ENCODE peak calls at places on chromosomes 7 and 10, in seven cellular contexts. X is SK-N-SH, G is GM12878, S is HCT116, O is H1, K is K562, B is HepG2. J is an unnamed sample.

GRCh38 chr10:33306756-33307519 is 27.5 kb downstream of the NRP1 start:
- DNase-seq in X (no peak), G (no peak), S (no peak), O (no peak), K (no peak), B (peak; percentile 77), J (no peak)

GRCh38 chr7:30184804-30185487 is 50.2 kb downstream of the MTURN start:
- DNase-seq in X (no peak), G (no peak), S (no peak), O (no peak), K (no peak), B (no peak), J (peak; percentile 69)

GRCh38 chr10:12872577-12872976 is 128.9 kb downstream of the CCDC3 start:
- DNase-seq in X (no peak), G (no peak), S (no peak), O (no peak), K (no peak), B (no peak), J (no peak)

GRCh38 chr10:128268015-128268722 is 141.9 kb upstream of the MKI67 start:
- DNase-seq in X (peak; percentile 87), G (no peak), S (peak; percentile 31), O (peak; percentile 85), K (peak; percentile 38), B (peak; percentile 33), J (peak; percentile 19)

GRCh38 chr7:2541291-2542010 is 13.9 kb downstream of the BRAT1 start:
- DNase-seq in X (peak; percentile 39), G (no peak), S (no peak), O (no peak), K (no peak), B (no peak), J (no peak)

GRCh38 chr10:35423505-35424306 is 87.4 kb downstream of the CCNY start:
- DNase-seq in X (no peak), G (no peak), S (no peak), O (no peak), K (no peak), B (no peak), J (no peak)

GRCh38 chr10:61779950-61780659 is 117.4 kb downstream of the CABCOCO1 start:
- DNase-seq in X (no peak), G (no peak), S (no peak), O (no peak), K (peak; percentile 79), B (no peak), J (no peak)

GRCh38 chr7:98280791-98281756 is at the start of gene BRI3:
- DNase-seq in X (peak; percentile 100), G (peak; percentile 12), S (peak; percentile 64), O (peak; percentile 81), K (peak; percentile 92), B (peak; percentile 78), J (peak; percentile 90)

GRCh38 chr10:73916761-73917470 is 6.0 kb downstream of the PLAU start:
- DNase-seq in X (no peak), G (no peak), S (no peak), O (no peak), K (no peak), B (no peak), J (no peak)

GRCh38 chr7:95264225-95264927 is 60.0 kb downstream of the PON1 start:
- DNase-seq in X (no peak), G (no peak), S (no peak), O (no peak), K (no peak), B (no peak), J (no peak)

GRCh38 chr7:1912472-1913289 is 242.6 kb downstream of the ELFN1 start:
- DNase-seq in X (no peak), G (no peak), S (no peak), O (no peak), K (no peak), B (no peak), J (no peak)

GRCh38 chr10:91601212-91601611 is 31.7 kb downstream of the PPP1R3C start:
- DNase-seq in X (no peak), G (no peak), S (no peak), O (no peak), K (no peak), B (no peak), J (no peak)

GRCh38 chr7:24417526-24418120 is 133.6 kb downstream of the NPY start:
- DNase-seq in X (no peak), G (no peak), S (no peak), O (no peak), K (no peak), B (peak; percentile 3), J (no peak)

DNA sequence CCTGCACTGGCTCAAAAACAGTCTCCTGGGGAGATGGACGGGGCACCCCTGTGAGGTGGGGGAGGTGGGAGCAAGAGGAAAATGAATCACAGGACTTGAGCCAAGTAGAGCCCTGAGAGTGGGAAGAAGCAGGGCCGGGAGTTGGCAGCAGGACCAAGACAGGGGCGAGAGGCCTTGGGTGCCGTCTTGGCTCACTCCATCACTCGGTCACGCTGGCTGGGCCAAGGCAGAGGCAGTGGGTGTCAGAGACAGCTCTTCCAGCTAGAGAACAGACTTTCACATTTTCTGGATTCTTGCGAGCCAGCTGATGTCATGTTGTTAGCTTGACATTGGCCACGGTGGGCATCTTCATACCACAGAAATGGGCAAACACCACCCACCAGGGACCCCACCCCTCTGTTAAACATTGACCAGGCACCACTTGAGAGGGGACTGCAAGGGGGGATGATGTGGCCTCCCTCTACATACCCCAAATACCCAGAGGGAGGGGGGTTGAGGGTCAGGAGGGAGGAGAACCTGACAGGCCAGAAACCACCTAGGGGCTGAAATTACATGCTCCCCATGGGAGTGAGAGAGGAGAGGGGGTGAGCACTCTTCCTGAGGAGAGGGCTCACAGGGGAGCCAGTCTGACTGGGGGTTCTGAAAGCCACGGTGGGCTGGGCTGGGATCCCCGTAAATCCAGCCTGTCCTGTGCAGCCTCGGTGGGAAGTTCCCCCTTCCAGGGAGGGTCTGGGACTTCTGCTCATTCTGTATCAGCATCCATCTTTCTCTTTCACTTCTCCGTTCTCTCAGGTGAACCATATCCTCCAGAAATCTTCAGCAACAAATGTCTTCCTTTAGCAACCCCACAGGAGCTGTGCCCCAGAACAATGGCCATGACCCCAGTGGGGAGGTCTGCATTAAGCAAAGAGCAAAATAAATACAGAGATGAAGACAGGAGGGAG is 19.6 kb downstream of the CAMK2B start:
- DNase-seq in X (no peak), G (no peak), S (no peak), O (peak; percentile 32), K (peak; percentile 6), B (no peak), J (no peak)
- TF ChIP-seq JUND in X (no peak), G (no peak), S (no peak), O (no peak), K (no peak), B (no peak), J (no peak)

DNA sequence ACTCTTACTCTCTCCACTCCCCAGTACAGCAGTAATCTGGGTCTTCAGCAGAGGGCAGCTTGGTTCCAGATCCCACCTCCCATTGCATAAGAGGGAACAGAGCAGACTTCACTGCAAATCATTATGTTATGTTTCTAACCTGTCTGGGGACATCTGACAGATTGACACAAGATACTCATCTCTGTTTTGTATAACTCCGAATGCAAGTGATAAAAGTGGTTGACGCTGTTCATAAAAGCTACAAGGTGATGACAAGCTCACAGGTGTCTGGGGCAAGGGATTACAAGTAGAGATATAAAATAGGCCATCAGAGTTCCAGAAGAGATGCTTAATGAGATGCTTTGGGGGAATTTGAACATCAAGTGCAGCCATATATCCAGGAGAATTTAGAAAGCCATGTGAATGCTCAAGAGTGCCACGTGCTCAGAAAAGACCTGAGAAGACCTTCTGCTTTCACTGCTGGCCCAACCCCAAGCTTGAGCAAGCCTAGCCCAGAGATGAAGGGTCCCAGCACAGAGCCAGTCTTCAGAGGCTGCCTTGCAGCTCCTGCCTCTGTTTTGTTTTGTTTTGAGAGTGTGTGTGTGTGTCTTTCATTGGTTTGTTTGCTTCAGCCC is 80.6 kb downstream of the VSTM2A start:
- DNase-seq in X (no peak), G (no peak), S (no peak), O (no peak), K (no peak), B (no peak), J (no peak)
- TF ChIP-seq JUND in X (no peak), G (no peak), S (no peak), O (no peak), K (no peak), B (no peak), J (no peak)

DNA sequence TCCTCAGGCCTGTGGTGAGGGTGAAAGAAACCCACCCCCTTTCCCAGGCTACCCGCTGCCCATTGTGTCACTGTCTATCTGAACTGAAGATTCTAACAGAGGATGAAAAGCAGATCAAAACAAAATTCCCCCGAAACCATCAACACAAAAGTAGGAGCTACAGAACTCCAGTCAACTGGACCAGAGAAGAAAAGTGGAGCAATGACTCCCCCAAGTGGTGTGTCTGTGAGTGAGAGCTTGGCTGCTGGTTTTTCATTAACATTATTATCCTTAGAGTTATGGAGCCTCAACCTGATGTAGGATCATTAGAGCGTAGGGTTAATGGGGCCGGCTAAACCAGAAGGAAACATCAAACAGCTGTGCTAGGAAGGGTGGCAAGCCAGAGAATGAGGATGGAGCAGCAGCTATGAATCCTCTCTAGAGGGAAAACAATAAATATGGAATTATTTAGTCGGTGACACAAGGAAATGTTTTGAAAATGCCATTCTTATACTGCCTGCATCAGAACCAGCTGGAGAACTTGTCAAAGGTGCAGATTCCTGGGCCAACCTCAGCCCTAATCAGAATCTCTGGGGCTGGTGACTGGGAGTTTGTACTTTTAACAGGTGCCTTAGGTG is 38.3 kb downstream of the AKR1B1 start:
- DNase-seq in X (peak; percentile 77), G (no peak), S (peak; percentile 23), O (peak; percentile 65), K (peak; percentile 53), B (peak; percentile 61), J (peak; percentile 49)
- TF ChIP-seq JUND in X (no peak), G (no peak), S (no peak), O (no peak), K (peak; percentile 38), B (no peak), J (no peak)

GRCh38 chr10:17068953-17069352 is 60.7 kb downstream of the CUBN start:
- DNase-seq in X (no peak), G (no peak), S (no peak), O (no peak), K (no peak), B (no peak), J (no peak)

GRCh38 chr10:17066000-17066399 is 63.6 kb downstream of the CUBN start:
- DNase-seq in X (no peak), G (no peak), S (no peak), O (no peak), K (no peak), B (no peak), J (no peak)

GRCh38 chr10:17066801-17067200 is 62.8 kb downstream of the CUBN start:
- DNase-seq in X (no peak), G (no peak), S (no peak), O (no peak), K (no peak), B (no peak), J (no peak)

GRCh38 chr10:17065273-17065672 is 64.3 kb downstream of the CUBN start:
- DNase-seq in X (no peak), G (no peak), S (no peak), O (no peak), K (no peak), B (no peak), J (no peak)

DNA sequence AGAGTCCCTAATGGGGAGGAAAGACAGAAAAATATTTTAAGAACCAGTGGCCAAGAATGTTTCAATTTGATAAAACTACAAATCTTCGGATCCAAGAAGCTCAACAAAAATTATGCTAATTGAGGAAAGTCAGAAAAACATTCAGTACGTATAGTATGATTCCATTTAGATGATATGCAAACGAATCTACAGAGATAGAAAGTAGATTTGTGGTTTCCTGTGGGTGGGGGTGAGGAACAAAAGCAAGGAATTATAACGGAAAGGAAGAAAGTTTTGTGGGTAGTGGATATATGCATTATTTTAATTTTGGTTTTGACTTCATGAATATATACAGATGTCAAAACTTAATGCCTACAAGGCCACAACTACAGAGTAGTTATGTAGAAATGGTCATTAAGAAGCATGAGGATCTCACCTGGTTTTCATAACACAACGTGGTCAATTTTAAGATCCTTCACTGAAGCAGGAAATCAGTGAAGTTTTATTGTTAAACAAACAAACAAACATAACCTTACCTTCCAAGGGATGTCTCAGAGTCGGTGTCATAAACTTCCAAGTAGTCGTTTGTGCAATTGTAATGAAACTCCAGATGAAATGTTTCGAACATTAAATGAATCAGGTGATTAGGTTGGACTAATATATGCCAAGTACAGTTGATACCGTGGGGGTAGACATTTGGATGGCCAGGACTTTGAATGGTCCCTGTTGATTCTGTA is 61.9 kb downstream of the CUBN start:
- DNase-seq in X (no peak), G (no peak), S (no peak), O (no peak), K (no peak), B (no peak), J (no peak)
- TF ChIP-seq JUND in X (peak; percentile 19), G (no peak), S (no peak), O (no peak), K (no peak), B (no peak), J (no peak)

J was measured in T47D.